ENCODE peak calls at places on chromosomes 11 and 22, in nine cellular contexts. G, J, W, N, O, D, R, X and B are unnamed samples.
A peak's percentile ranks its signal among the peaks of the same experiment; 100 is the strongest.

GRCh38 chr11:100908746-100909145 is 220.9 kb downstream of the PGR start:
- DNase-seq in O (no peak), X (no peak), R (peak; percentile 60), G (no peak), W (no peak), J (no peak), N (peak; percentile 13), D (peak; percentile 83), B (no peak)

GRCh38 chr11:31802990-31803812 is 7.9 kb downstream of the PAX6 start:
- DNase-seq in G (no peak), D (no peak), W (no peak), R (no peak), N (no peak), J (no peak), X (no peak), O (no peak), B (no peak)

GRCh38 chr22:44330727-44331660 is 18.2 kb upstream of the SHISAL1 start:
- DNase-seq in O (no peak), N (no peak), X (no peak), D (no peak), R (no peak), J (no peak), W (no peak), G (no peak), B (no peak)

GRCh38 chr22:44758354-44758969 is 6.1 kb downstream of the ARHGAP8 start:
- DNase-seq in N (peak; percentile 74), G (no peak), O (peak; percentile 43), R (peak; percentile 32), X (peak; percentile 16), D (peak; percentile 63), W (no peak), J (peak; percentile 57), B (peak; percentile 51)

GRCh38 chr11:78138694-78139421 is 568 bp downstream of the ALG8 start:
- DNase-seq in J (no peak), O (peak; percentile 33), R (no peak), N (peak; percentile 31), W (peak; percentile 31), X (no peak), D (peak; percentile 37), G (no peak), B (peak; percentile 65)

GRCh38 chr11:25065711-25066110 is 568.9 kb downstream of the LUZP2 start:
- DNase-seq in R (peak; percentile 44), X (no peak), J (no peak), N (peak; percentile 81), W (no peak), D (no peak), O (no peak), G (no peak), B (peak; percentile 76)

GRCh38 chr11:72685560-72686480 is 11.6 kb upstream of the PDE2A start:
- DNase-seq in W (no peak), J (no peak), D (no peak), N (no peak), R (no peak), X (peak; percentile 57), O (no peak), G (no peak), B (no peak)

GRCh38 chr11:43830928-43831440 is 49.6 kb upstream of the ALKBH3 start:
- DNase-seq in D (peak; percentile 100), N (peak; percentile 100), W (no peak), O (peak; percentile 99), G (peak; percentile 8), J (peak; percentile 47), X (peak; percentile 94), R (peak; percentile 99), B (peak; percentile 100)